ENCODE peak calls at places on chromosomes 13 and 19, in eight cellular contexts. M is PC-3, A is HCT116, U is GM23338, O is GM23248, W is neural progenitor cell, K is SK-N-SH, Q is hepatocyte. C is an unnamed sample.

GRCh38 chr19:1923319-1923718 is 17.7 kb upstream of the CSNK1G2 start:
- DNase-seq in O (no peak), K (no peak), A (no peak), W (no peak), Q (no peak), U (no peak), M (no peak), C (peak)

GRCh38 chr13:48595330-48596127 is 58.2 kb upstream of the CYSLTR2 start:
- DNase-seq in K (peak), M (peak), O (peak), W (peak), A (peak), U (peak), Q (peak), C (peak)

GRCh38 chr19:307793-308420 is 16.7 kb upstream of the PLPP2 start:
- DNase-seq in O (no peak), U (no peak), A (no peak), K (peak), W (no peak), Q (no peak), M (no peak), C (no peak)

GRCh38 chr19:38107129-38107528 is 116.9 kb downstream of the DPF1 start:
- DNase-seq in K (no peak), M (no peak), U (no peak), Q (no peak), O (no peak), W (no peak), A (no peak), C (no peak)

GRCh38 chr13:65959305-65959704 is 1270.8 kb downstream of the PCDH9 start:
- DNase-seq in K (no peak), U (no peak), A (no peak), O (peak), Q (no peak), M (peak), W (no peak), C (no peak)

GRCh38 chr13:83987394-83987793 is 105.1 kb upstream of the SLITRK1 start:
- DNase-seq in O (no peak), M (no peak), U (no peak), K (no peak), A (no peak), Q (no peak), W (no peak), C (no peak)

GRCh38 chr19:21022996-21023395 is 2.5 kb downstream of the ZNF430 start:
- DNase-seq in U (no peak), M (peak), K (no peak), O (peak), W (no peak), Q (peak), A (peak), C (no peak)

GRCh38 chr19:48395170-48395455 is 1.6 kb downstream of the GRIN2D start:
- DNase-seq in A (no peak), M (no peak), Q (no peak), K (no peak), O (no peak), W (no peak), U (peak), C (no peak)

GRCh38 chr19:49091391-49092038 is 6.3 kb downstream of the SNRNP70 start:
- DNase-seq in Q (no peak), K (no peak), A (no peak), O (no peak), U (no peak), W (no peak), M (no peak), C (no peak)

GRCh38 chr19:38392707-38393308 is 4.3 kb downstream of the SPRED3 start:
- DNase-seq in M (peak), W (no peak), A (no peak), O (peak), K (no peak), U (no peak), Q (peak), C (no peak)

GRCh38 chr19:1606138-1606651 is 933 bp upstream of the UQCR11 start:
- DNase-seq in U (no peak), A (no peak), K (no peak), O (no peak), W (no peak), M (no peak), Q (no peak), C (peak)

GRCh38 chr13:21012841-21013681 is 48.3 kb downstream of the LATS2 start:
- DNase-seq in M (no peak), U (no peak), W (no peak), K (no peak), Q (no peak), A (no peak), O (peak), C (no peak)

GRCh38 chr19:29926801-29927200 is 15.2 kb upstream of the URI1 start:
- DNase-seq in K (no peak), W (no peak), U (no peak), A (no peak), O (no peak), Q (no peak), M (no peak), C (no peak)

GRCh38 chr19:55452381-55453325 is 8.8 kb downstream of the ISOC2 start:
- DNase-seq in O (peak), M (peak), W (peak), U (peak), A (no peak), Q (peak), K (peak), C (peak)

GRCh38 chr13:76455960-76456359 is 430.2 kb downstream of the KCTD12 start:
- DNase-seq in O (no peak), Q (no peak), K (no peak), M (peak), A (no peak), W (no peak), U (no peak), C (no peak)

GRCh38 chr19:45815501-45816216 is 551 bp upstream of the RSPH6A start:
- DNase-seq in W (peak), A (no peak), M (no peak), K (peak), U (peak), Q (peak), O (no peak), C (no peak)

GRCh38 chr19:35935911-35936737 is at the start of gene LRFN3:
- DNase-seq in A (peak), K (peak), M (peak), Q (peak), O (peak), W (peak), U (peak), C (peak)

GRCh38 chr19:43152217-43152616 is 34.1 kb downstream of the PSG5 start:
- DNase-seq in O (no peak), W (no peak), K (no peak), A (no peak), Q (no peak), U (no peak), M (peak), C (no peak)

GRCh38 chr19:43148233-43148632 is 38.1 kb downstream of the PSG5 start:
- DNase-seq in U (no peak), Q (no peak), M (peak), A (no peak), O (peak), W (no peak), K (no peak), C (no peak)
- TF ChIP-seq EZH2phosphoT487 in U (no peak), Q (no peak), M (no peak), A (no peak), O (no peak), W (no peak), K (no peak), C (no peak)

GRCh38 chr19:5072115-5072514 is 103.2 kb downstream of the KDM4B start:
- DNase-seq in Q (no peak), W (no peak), K (no peak), O (no peak), M (no peak), A (no peak), U (no peak), C (no peak)

GRCh38 chr19:5070390-5070789 is 101.5 kb downstream of the KDM4B start:
- DNase-seq in A (no peak), M (no peak), O (no peak), Q (no peak), K (no peak), W (no peak), U (no peak), C (no peak)

GRCh38 chr19:5071579-5071978 is 102.7 kb downstream of the KDM4B start:
- DNase-seq in K (no peak), Q (no peak), A (no peak), M (no peak), U (no peak), W (no peak), O (no peak), C (no peak)

GRCh38 chr19:5073153-5073844 is 104.4 kb downstream of the KDM4B start:
- DNase-seq in Q (no peak), O (no peak), M (no peak), W (no peak), K (no peak), U (peak), A (no peak), C (no peak)

GRCh38 chr19:5070922-5071321 is 102.0 kb downstream of the KDM4B start:
- DNase-seq in W (no peak), Q (no peak), K (no peak), O (no peak), M (no peak), A (no peak), U (no peak), C (no peak)
- H3K4me3 ChIP-seq in W (no peak), Q (no peak), K (no peak), O (no peak), M (no peak), A (no peak), U (no peak), C (no peak)

GRCh38 chr19:22607653-22608430 is 26.3 kb upstream of the ZNF492 start:
- DNase-seq in O (no peak), K (no peak), Q (no peak), M (no peak), W (no peak), U (no peak), A (no peak), C (no peak)
- TF ChIP-seq EZH2phosphoT487 in O (no peak), K (no peak), Q (no peak), M (no peak), W (no peak), U (no peak), A (no peak), C (no peak)

GRCh38 chr19:57769345-57770131 is at the start of gene ZNF586:
- DNase-seq in Q (peak), A (peak), K (peak), M (peak), U (peak), O (peak), W (peak), C (peak)

GRCh38 chr19:57776764-57777296 is 7.4 kb downstream of the ZNF586 start:
- DNase-seq in Q (no peak), A (no peak), W (no peak), M (no peak), U (no peak), O (no peak), K (no peak), C (no peak)

GRCh38 chr19:57773488-57773887 is 4.0 kb downstream of the ZNF586 start:
- DNase-seq in O (no peak), U (no peak), W (no peak), K (no peak), M (no peak), Q (no peak), A (no peak), C (no peak)

DNA sequence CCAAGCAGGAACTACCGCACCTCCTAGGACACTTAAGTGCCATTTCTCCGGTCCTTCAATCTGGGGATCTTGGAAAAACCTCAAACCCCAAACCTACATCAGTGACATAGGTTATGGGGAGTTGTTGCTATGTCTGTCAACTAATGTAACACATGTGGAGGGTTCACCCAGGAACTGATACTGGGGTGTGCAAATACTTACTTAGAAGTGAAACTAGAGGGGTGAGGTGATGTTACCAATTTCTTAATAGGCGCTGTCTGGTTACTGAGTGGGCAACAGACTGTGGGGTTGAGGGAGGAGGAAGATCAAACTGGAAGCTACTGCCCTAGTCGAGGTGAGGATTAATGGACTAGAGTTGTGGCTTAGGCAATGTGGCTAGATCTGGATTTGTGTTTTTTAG is 1.9 kb downstream of the ZNF586 start:
- DNase-seq in M (no peak), O (no peak), K (no peak), W (no peak), U (no peak), Q (no peak), A (no peak), C (no peak)
- H3K4me3 ChIP-seq in M (no peak), O (no peak), K (no peak), W (no peak), U (no peak), Q (no peak), A (no peak), C (no peak)

GRCh38 chr13:79405831-79406596 is at the start of gene RBM26:
- DNase-seq in O (peak), K (peak), W (peak), A (peak), Q (peak), M (peak), U (peak), C (peak)
- TF ChIP-seq EZH2phosphoT487 in O (no peak), K (no peak), W (no peak), A (no peak), Q (no peak), M (no peak), U (no peak), C (no peak)